ENCODE peak calls at places on chromosomes 3 and 15, in ten cellular contexts. L, C, H, X, D, K, V, F, S and W are unnamed samples.

GRCh38 chr3:170752571-170753155 is 117.3 kb downstream of the RPL22L1 start:
- DNase-seq in L (no peak), C (no peak), H (no peak), X (no peak), D (no peak), K (peak), V (no peak), F (no peak), S (no peak), W (no peak)

GRCh38 chr15:71746719-71747118 is 63.6 kb upstream of the NR2E3 start:
- DNase-seq in L (no peak), C (no peak), H (no peak), X (no peak), D (no peak), K (no peak), V (no peak), F (no peak), S (no peak), W (no peak)

GRCh38 chr15:71232411-71232810 is 117.1 kb downstream of the THSD4 start:
- DNase-seq in L (no peak), C (no peak), H (no peak), X (no peak), D (no peak), K (no peak), V (no peak), F (no peak), S (no peak), W (no peak)

GRCh38 chr3:115251509-115251908 is 104.4 kb upstream of the ZBTB20 start:
- DNase-seq in L (no peak), C (no peak), H (no peak), X (no peak), D (no peak), K (peak), V (no peak), F (no peak), S (no peak), W (no peak)

GRCh38 chr3:77871436-77871835 is 831.5 kb downstream of the ROBO2 start:
- DNase-seq in L (no peak), C (no peak), H (no peak), X (no peak), D (no peak), K (no peak), V (no peak), F (no peak), S (peak), W (no peak)

GRCh38 chr3:124812291-124813265 is 74.6 kb downstream of the ITGB5 start:
- DNase-seq in L (no peak), C (no peak), H (peak), X (no peak), D (no peak), K (peak), V (peak), F (peak), S (peak), W (no peak)

GRCh38 chr15:62454567-62455172 is 289.6 kb upstream of the C2CD4B start:
- DNase-seq in L (no peak), C (no peak), H (no peak), X (no peak), D (no peak), K (peak), V (no peak), F (no peak), S (peak), W (no peak)

GRCh38 chr15:86076468-86076867 is 3.2 kb upstream of the AGBL1 start:
- DNase-seq in L (no peak), C (no peak), H (no peak), X (no peak), D (no peak), K (no peak), V (no peak), F (no peak), S (no peak), W (no peak)

GRCh38 chr15:65951007-65951406 is 81.7 kb downstream of the RAB11A start:
- DNase-seq in L (no peak), C (no peak), H (no peak), X (no peak), D (no peak), K (no peak), V (no peak), F (no peak), S (no peak), W (no peak)

GRCh38 chr3:103794656-103795055 is 1359.8 kb downstream of the ZPLD1 start:
- DNase-seq in L (no peak), C (no peak), H (peak), X (no peak), D (peak), K (peak), V (peak), F (peak), S (no peak), W (no peak)

GRCh38 chr3:150811984-150812383 is 49.0 kb upstream of the SIAH2 start:
- DNase-seq in L (no peak), C (no peak), H (no peak), X (no peak), D (no peak), K (no peak), V (no peak), F (no peak), S (no peak), W (no peak)